ENCODE peak calls at places on chromosomes 12 and 14, in seven cellular contexts. M is GM06990; X is type B pancreatic cell; Z is epithelial cell of proximal tubule; E is CD4-positive, alpha-beta T cell; P is esophagus muscularis mucosa; K is GM20000. L is an unnamed sample.

GRCh38 chr12:91182664-91183455 is at the start of gene DCN:
- DNase-seq in X (no peak), P (no peak), K (no peak), M (no peak), E (no peak), Z (no peak), L (no peak)

GRCh38 chr12:101305226-101305779 is 25.4 kb downstream of the UTP20 start:
- DNase-seq in Z (no peak), X (no peak), E (no peak), K (no peak), P (no peak), M (no peak), L (no peak)

GRCh38 chr12:41437578-41437977 is 249.5 kb downstream of the PDZRN4 start:
- DNase-seq in K (no peak), M (no peak), P (no peak), Z (peak), X (no peak), E (no peak), L (peak)

GRCh38 chr12:116159175-116159574 is 118.3 kb downstream of the MED13L start:
- DNase-seq in E (no peak), X (no peak), M (no peak), P (no peak), K (no peak), Z (no peak), L (no peak)

GRCh38 chr12:111753144-111753881 is 13.4 kb upstream of the ALDH2 start:
- DNase-seq in P (no peak), K (peak), E (no peak), M (no peak), Z (no peak), X (no peak), L (peak)

GRCh38 chr12:30882706-30883105 is 43.8 kb upstream of the TSPAN11 start:
- DNase-seq in K (no peak), M (no peak), P (no peak), X (no peak), Z (no peak), E (no peak), L (no peak)

GRCh38 chr12:43789941-43790340 is 16.2 kb downstream of the TWF1 start:
- DNase-seq in E (no peak), M (no peak), Z (peak), P (no peak), X (no peak), K (no peak), L (no peak)

GRCh38 chr14:55760801-55761200 is 180.8 kb downstream of the KTN1 start:
- DNase-seq in K (no peak), M (no peak), X (no peak), E (no peak), P (no peak), Z (no peak), L (no peak)

GRCh38 chr12:109462868-109463692 is 14.0 kb downstream of the KCTD10 start:
- DNase-seq in K (no peak), M (no peak), X (no peak), P (peak), Z (peak), E (no peak), L (no peak)

GRCh38 chr14:101233861-101234587 is 327.3 kb upstream of the DIO3 start:
- DNase-seq in P (no peak), X (no peak), E (no peak), K (no peak), Z (no peak), M (no peak), L (no peak)

GRCh38 chr14:81018714-81019512 is 63.5 kb downstream of the TSHR start:
- DNase-seq in M (no peak), X (no peak), K (no peak), E (no peak), Z (no peak), P (no peak), L (no peak)

GRCh38 chr12:121957831-121958515 is 39.6 kb downstream of the CFAP251 start:
- DNase-seq in P (no peak), E (no peak), X (no peak), Z (no peak), M (no peak), K (no peak), L (no peak)

GRCh38 chr14:68995731-68996130 is 16.6 kb upstream of the ACTN1 start:
- DNase-seq in M (no peak), K (no peak), E (no peak), Z (no peak), P (no peak), X (no peak), L (no peak)

GRCh38 chr12:65082411-65082810 is 38.7 kb downstream of the WIF1 start:
- DNase-seq in K (no peak), Z (no peak), P (no peak), M (no peak), X (no peak), E (no peak), L (no peak)
- TF ChIP-seq CTCF in K (no peak), Z (no peak), P (no peak), M (no peak), X (no peak), E (no peak), L (no peak)

DNA sequence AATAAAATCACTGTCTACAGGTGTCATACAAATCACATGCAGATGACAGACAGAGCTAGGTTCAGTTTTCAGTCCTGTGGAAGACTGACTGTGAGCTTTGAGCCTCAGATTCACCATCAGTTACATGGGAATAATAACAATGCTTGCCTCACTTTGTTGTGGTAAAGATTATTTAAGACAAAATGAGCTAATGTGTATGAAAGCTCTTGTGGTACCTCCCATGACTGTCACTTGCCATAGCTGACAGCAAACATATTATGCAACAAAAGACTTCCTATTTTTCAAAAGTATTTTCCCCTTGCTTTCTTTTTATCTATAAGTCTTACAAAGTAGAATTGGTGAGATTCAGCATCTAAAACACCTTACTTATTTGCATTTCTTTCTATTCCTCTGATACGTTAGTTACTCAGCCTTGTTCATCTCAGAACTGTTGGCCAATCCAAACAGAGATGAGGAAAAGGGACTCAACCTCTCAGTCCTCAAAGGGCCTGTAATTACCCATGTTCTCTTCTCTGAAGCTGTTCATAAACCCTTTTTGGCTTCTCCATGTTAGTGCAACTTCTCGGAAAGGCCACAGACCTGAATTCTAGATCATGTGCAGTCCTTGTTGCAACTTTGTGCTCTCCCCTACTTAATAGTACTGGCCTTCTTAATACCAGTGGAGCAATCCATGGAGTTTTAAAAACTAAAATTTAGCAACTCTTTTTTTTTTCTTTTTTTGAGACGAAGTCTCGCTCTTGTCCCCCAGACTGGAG is 8.8 kb upstream of the DDHD1 start:
- DNase-seq in X (no peak), K (no peak), M (no peak), P (no peak), E (no peak), Z (no peak), L (no peak)
- TF ChIP-seq CTCF in X (no peak), K (no peak), M (no peak), P (no peak), E (no peak), Z (no peak), L (no peak)

DNA sequence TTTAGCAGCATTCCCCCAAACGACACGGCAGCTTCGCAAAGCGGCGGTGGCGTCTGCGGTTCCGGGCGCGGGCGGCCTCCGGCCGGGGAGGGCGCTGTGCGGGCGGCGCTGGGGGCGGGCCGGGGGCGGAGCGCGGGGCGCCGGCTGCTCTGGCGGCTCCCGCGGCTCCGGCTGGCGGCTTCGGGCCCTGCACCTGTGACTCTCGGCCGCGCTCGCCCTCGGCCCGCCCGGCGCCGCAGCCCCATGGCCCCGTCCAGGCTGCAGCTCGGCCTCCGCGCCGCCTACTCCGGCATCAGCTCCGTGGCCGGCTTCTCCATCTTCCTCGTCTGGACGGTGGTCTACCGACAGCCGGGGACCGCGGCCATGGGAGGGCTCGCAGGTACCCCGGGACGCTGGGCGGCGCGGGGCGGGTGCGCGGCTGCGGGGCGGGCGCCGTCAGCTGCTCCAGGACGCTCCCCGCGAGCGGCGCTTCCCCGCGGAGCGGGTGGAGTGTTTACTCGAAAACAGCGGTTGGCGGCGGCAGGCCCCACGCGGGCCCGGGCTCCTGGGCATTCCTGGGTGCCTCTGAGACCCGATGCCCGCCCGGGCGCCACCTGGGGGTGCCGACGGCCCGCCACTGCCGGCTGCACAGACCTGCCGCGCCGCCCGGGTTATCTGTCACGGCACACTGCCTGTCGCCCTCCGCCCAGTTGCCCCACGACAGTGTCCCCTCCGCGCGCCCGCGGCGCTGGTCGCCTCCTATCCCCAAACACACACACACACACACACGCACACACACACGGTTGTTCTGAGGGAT is at the start of gene SLC48A1:
- DNase-seq in Z (no peak), K (peak), M (peak), P (no peak), E (peak), X (peak), L (peak)
- TF ChIP-seq CTCF in Z (peak), K (peak), M (peak), P (peak), E (peak), X (peak), L (no peak)

GRCh38 chr12:108112815-108113556 is 16.1 kb upstream of the WSCD2 start:
- DNase-seq in X (no peak), Z (no peak), P (no peak), M (no peak), E (no peak), K (no peak), L (no peak)
- TF ChIP-seq CTCF in X (peak), Z (no peak), P (peak), M (no peak), E (no peak), K (no peak), L (no peak)